ENCODE peak calls at places on chromosomes 1 and 21, in ten cellular contexts. One of them, this sample, is unnamed.

GRCh38 chr1:70737125-70737524 is 310.5 kb downstream of the PTGER3 start:
- DNase-seq in BE2C: no peak
- DNase-seq in suprapubic skin: no peak
- DNase-seq in Karpas-422: no peak
- DNase-seq in AG04449: no peak
- DNase-seq in HAP-1: no peak
- DNase-seq in MM.1S: no peak
- DNase-seq in GM23248: no peak
- DNase-seq in transverse colon: no peak
- DNase-seq in mesenchymal stem cell: no peak
- DNase-seq in this sample: no peak

GRCh38 chr1:110206261-110206660 is 3.9 kb upstream of the KCNC4 start:
- DNase-seq in BE2C: no peak
- DNase-seq in suprapubic skin: no peak
- DNase-seq in Karpas-422: no peak
- DNase-seq in AG04449: no peak
- DNase-seq in HAP-1: no peak
- DNase-seq in MM.1S: no peak
- DNase-seq in GM23248: no peak
- DNase-seq in transverse colon: no peak
- DNase-seq in mesenchymal stem cell: no peak
- DNase-seq in this sample: no peak

GRCh38 chr1:151056149-151056548 is 3.3 kb downstream of the CDC42SE1 start:
- DNase-seq in BE2C: no peak
- DNase-seq in suprapubic skin: no peak
- DNase-seq in Karpas-422: no peak
- DNase-seq in AG04449: no peak
- DNase-seq in HAP-1: no peak
- DNase-seq in MM.1S: peak; percentile 71
- DNase-seq in GM23248: peak; percentile 28
- DNase-seq in transverse colon: no peak
- DNase-seq in mesenchymal stem cell: no peak
- DNase-seq in this sample: no peak

GRCh38 chr1:192575499-192576189 is at the start of gene RGS1:
- DNase-seq in BE2C: no peak
- DNase-seq in suprapubic skin: no peak
- DNase-seq in Karpas-422: no peak
- DNase-seq in AG04449: no peak
- DNase-seq in HAP-1: no peak
- DNase-seq in MM.1S: peak; percentile 99
- DNase-seq in GM23248: no peak
- DNase-seq in transverse colon: peak; percentile 76
- DNase-seq in mesenchymal stem cell: peak; percentile 98
- DNase-seq in this sample: no peak

GRCh38 chr1:95206514-95206913 is 27.5 kb upstream of the RWDD3 start:
- DNase-seq in BE2C: no peak
- DNase-seq in suprapubic skin: no peak
- DNase-seq in Karpas-422: no peak
- DNase-seq in AG04449: no peak
- DNase-seq in HAP-1: no peak
- DNase-seq in MM.1S: no peak
- DNase-seq in GM23248: no peak
- DNase-seq in transverse colon: no peak
- DNase-seq in mesenchymal stem cell: no peak
- DNase-seq in this sample: no peak

GRCh38 chr21:37532868-37533780 is 166.6 kb downstream of the DYRK1A start:
- DNase-seq in BE2C: peak; percentile 38
- DNase-seq in suprapubic skin: no peak
- DNase-seq in Karpas-422: no peak
- DNase-seq in AG04449: no peak
- DNase-seq in HAP-1: no peak
- DNase-seq in MM.1S: no peak
- DNase-seq in GM23248: peak; percentile 23
- DNase-seq in transverse colon: no peak
- DNase-seq in mesenchymal stem cell: peak; percentile 68
- DNase-seq in this sample: no peak

GRCh38 chr1:47680815-47681475 is 243.1 kb downstream of the FOXD2 start:
- DNase-seq in BE2C: no peak
- DNase-seq in suprapubic skin: peak; percentile 56
- DNase-seq in Karpas-422: no peak
- DNase-seq in AG04449: no peak
- DNase-seq in HAP-1: no peak
- DNase-seq in MM.1S: no peak
- DNase-seq in GM23248: no peak
- DNase-seq in transverse colon: no peak
- DNase-seq in mesenchymal stem cell: no peak
- DNase-seq in this sample: no peak

GRCh38 chr21:44526096-44526997 is 13.6 kb downstream of the KRTAP10-1 start:
- DNase-seq in BE2C: no peak
- DNase-seq in suprapubic skin: peak; percentile 43
- DNase-seq in Karpas-422: no peak
- DNase-seq in AG04449: no peak
- DNase-seq in HAP-1: no peak
- DNase-seq in MM.1S: no peak
- DNase-seq in GM23248: no peak
- DNase-seq in transverse colon: no peak
- DNase-seq in mesenchymal stem cell: no peak
- DNase-seq in this sample: no peak

GRCh38 chr1:145960468-145961108 is 2.8 kb upstream of the LIX1L start:
- DNase-seq in BE2C: peak; percentile 94
- DNase-seq in suprapubic skin: peak; percentile 91
- DNase-seq in Karpas-422: peak; percentile 91
- DNase-seq in AG04449: no peak
- DNase-seq in HAP-1: peak; percentile 71
- DNase-seq in MM.1S: no peak
- DNase-seq in GM23248: peak; percentile 82
- DNase-seq in transverse colon: peak; percentile 77
- DNase-seq in mesenchymal stem cell: peak; percentile 83
- DNase-seq in this sample: no peak

GRCh38 chr1:151514366-151514765 is 3.2 kb downstream of the CGN start:
- DNase-seq in BE2C: no peak
- DNase-seq in suprapubic skin: no peak
- DNase-seq in Karpas-422: no peak
- DNase-seq in AG04449: no peak
- DNase-seq in HAP-1: no peak
- DNase-seq in MM.1S: no peak
- DNase-seq in GM23248: no peak
- DNase-seq in transverse colon: no peak
- DNase-seq in mesenchymal stem cell: no peak
- DNase-seq in this sample: no peak

GRCh38 chr1:223745731-223746130 is 33.4 kb downstream of the CAPN2 start:
- DNase-seq in BE2C: no peak
- DNase-seq in suprapubic skin: no peak
- DNase-seq in Karpas-422: no peak
- DNase-seq in AG04449: no peak
- DNase-seq in HAP-1: no peak
- DNase-seq in MM.1S: no peak
- DNase-seq in GM23248: peak; percentile 74
- DNase-seq in transverse colon: no peak
- DNase-seq in mesenchymal stem cell: no peak
- DNase-seq in this sample: no peak

GRCh38 chr1:9204156-9204720 is 30.3 kb upstream of the H6PD start:
- DNase-seq in BE2C: no peak
- DNase-seq in suprapubic skin: no peak
- DNase-seq in Karpas-422: no peak
- DNase-seq in AG04449: no peak
- DNase-seq in HAP-1: no peak
- DNase-seq in MM.1S: no peak
- DNase-seq in GM23248: no peak
- DNase-seq in transverse colon: no peak
- DNase-seq in mesenchymal stem cell: no peak
- DNase-seq in this sample: no peak
- H3K4me3 ChIP-seq in BE2C: no peak overlapping the region
- H3K4me3 ChIP-seq in suprapubic skin: no peak overlapping the region
- H3K4me3 ChIP-seq in Karpas-422: no peak overlapping the region
- H3K4me3 ChIP-seq in AG04449: no peak overlapping the region
- H3K4me3 ChIP-seq in HAP-1: no peak overlapping the region
- H3K4me3 ChIP-seq in MM.1S: no peak overlapping the region
- H3K4me3 ChIP-seq in GM23248: no peak overlapping the region
- H3K4me3 ChIP-seq in transverse colon: no peak overlapping the region
- H3K4me3 ChIP-seq in mesenchymal stem cell: no peak overlapping the region
- H3K4me3 ChIP-seq in this sample: no peak overlapping the region

GRCh38 chr1:204075890-204076837 is 3.2 kb downstream of the SOX13 start:
- DNase-seq in BE2C: no peak
- DNase-seq in suprapubic skin: no peak
- DNase-seq in Karpas-422: no peak
- DNase-seq in AG04449: no peak
- DNase-seq in HAP-1: no peak
- DNase-seq in MM.1S: no peak
- DNase-seq in GM23248: no peak
- DNase-seq in transverse colon: no peak
- DNase-seq in mesenchymal stem cell: no peak
- DNase-seq in this sample: no peak

GRCh38 chr1:204073837-204074273 is 940 bp downstream of the SOX13 start:
- DNase-seq in BE2C: no peak
- DNase-seq in suprapubic skin: no peak
- DNase-seq in Karpas-422: no peak
- DNase-seq in AG04449: no peak
- DNase-seq in HAP-1: no peak
- DNase-seq in MM.1S: no peak
- DNase-seq in GM23248: peak; percentile 62
- DNase-seq in transverse colon: no peak
- DNase-seq in mesenchymal stem cell: peak; percentile 59
- DNase-seq in this sample: no peak

GRCh38 chr1:204074274-204075115 is 1.6 kb downstream of the SOX13 start:
- DNase-seq in BE2C: peak; percentile 48
- DNase-seq in suprapubic skin: no peak
- DNase-seq in Karpas-422: no peak
- DNase-seq in AG04449: no peak
- DNase-seq in HAP-1: peak; percentile 19
- DNase-seq in MM.1S: no peak
- DNase-seq in GM23248: peak; percentile 75
- DNase-seq in transverse colon: peak; percentile 81
- DNase-seq in mesenchymal stem cell: peak; percentile 82
- DNase-seq in this sample: no peak

GRCh38 chr1:204076891-204077290 is 4.0 kb downstream of the SOX13 start:
- DNase-seq in BE2C: no peak
- DNase-seq in suprapubic skin: no peak
- DNase-seq in Karpas-422: no peak
- DNase-seq in AG04449: no peak
- DNase-seq in HAP-1: no peak
- DNase-seq in MM.1S: no peak
- DNase-seq in GM23248: peak; percentile 22
- DNase-seq in transverse colon: no peak
- DNase-seq in mesenchymal stem cell: peak; percentile 20
- DNase-seq in this sample: no peak

DNA sequence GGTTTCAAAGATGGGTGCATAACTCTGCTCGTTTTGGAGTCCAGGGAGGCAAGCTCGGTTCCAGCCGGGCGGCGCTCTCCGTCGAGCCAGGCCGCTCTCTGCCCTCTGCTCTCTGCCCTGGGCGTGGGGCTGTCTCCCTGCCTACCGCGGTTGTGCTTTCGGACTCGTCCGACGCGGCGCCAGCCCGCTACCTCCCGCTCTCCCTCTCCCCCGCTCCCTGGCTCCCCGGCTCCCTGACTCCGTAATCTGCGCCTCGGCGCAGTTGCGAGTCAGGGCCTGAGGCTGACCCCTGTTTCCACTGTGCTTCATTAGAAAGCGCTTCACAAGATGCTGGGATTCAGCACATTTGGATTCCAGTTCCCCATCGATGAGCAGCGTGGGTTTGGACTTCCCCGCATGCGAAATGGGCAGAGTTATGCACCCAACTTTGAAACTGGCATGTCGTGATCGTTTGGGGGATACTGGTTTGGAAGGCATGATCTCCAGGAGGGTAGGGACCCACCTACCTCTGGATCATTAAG is 2.3 kb downstream of the SOX13 start:
- DNase-seq in BE2C: no peak
- DNase-seq in suprapubic skin: no peak
- DNase-seq in Karpas-422: no peak
- DNase-seq in AG04449: no peak
- DNase-seq in HAP-1: no peak
- DNase-seq in MM.1S: no peak
- DNase-seq in GM23248: peak; percentile 66
- DNase-seq in transverse colon: peak; percentile 67
- DNase-seq in mesenchymal stem cell: peak; percentile 47
- DNase-seq in this sample: no peak
- H3K4me3 ChIP-seq in BE2C: peak overlapping the region; percentile 47
- H3K4me3 ChIP-seq in suprapubic skin: peak overlapping the region; percentile 84
- H3K4me3 ChIP-seq in Karpas-422: no peak overlapping the region
- H3K4me3 ChIP-seq in AG04449: peak overlapping the region; percentile 74
- H3K4me3 ChIP-seq in HAP-1: peak overlapping the region; percentile 92
- H3K4me3 ChIP-seq in MM.1S: no peak overlapping the region
- H3K4me3 ChIP-seq in GM23248: peak overlapping the region; percentile 77
- H3K4me3 ChIP-seq in transverse colon: peak overlapping the region; percentile 65
- H3K4me3 ChIP-seq in mesenchymal stem cell: peak overlapping the region; percentile 28
- H3K4me3 ChIP-seq in this sample: peak overlapping the region; percentile 65

GRCh38 chr1:156858959-156859522 is at the start of gene INSRR:
- DNase-seq in BE2C: peak; percentile 50
- DNase-seq in suprapubic skin: no peak
- DNase-seq in Karpas-422: no peak
- DNase-seq in AG04449: no peak
- DNase-seq in HAP-1: no peak
- DNase-seq in MM.1S: no peak
- DNase-seq in GM23248: peak; percentile 32
- DNase-seq in transverse colon: no peak
- DNase-seq in mesenchymal stem cell: no peak
- DNase-seq in this sample: no peak
- H3K4me3 ChIP-seq in BE2C: peak within 1 kb of the TSS; percentile 62
- H3K4me3 ChIP-seq in suprapubic skin: peak within 1 kb of the TSS; percentile 31
- H3K4me3 ChIP-seq in Karpas-422: no peak within 1 kb of the TSS
- H3K4me3 ChIP-seq in AG04449: peak within 1 kb of the TSS; percentile 48
- H3K4me3 ChIP-seq in HAP-1: peak within 1 kb of the TSS; percentile 29
- H3K4me3 ChIP-seq in MM.1S: peak within 1 kb of the TSS; percentile 39
- H3K4me3 ChIP-seq in GM23248: peak within 1 kb of the TSS; percentile 68
- H3K4me3 ChIP-seq in transverse colon: no peak within 1 kb of the TSS
- H3K4me3 ChIP-seq in mesenchymal stem cell: no peak within 1 kb of the TSS
- H3K4me3 ChIP-seq in this sample: peak within 1 kb of the TSS; percentile 28

GRCh38 chr1:228735871-228736586 is 750 bp downstream of the RHOU start:
- DNase-seq in BE2C: peak; percentile 39
- DNase-seq in suprapubic skin: no peak
- DNase-seq in Karpas-422: no peak
- DNase-seq in AG04449: no peak
- DNase-seq in HAP-1: no peak
- DNase-seq in MM.1S: peak; percentile 58
- DNase-seq in GM23248: peak; percentile 71
- DNase-seq in transverse colon: peak; percentile 69
- DNase-seq in mesenchymal stem cell: peak; percentile 59
- DNase-seq in this sample: no peak
- H3K4me3 ChIP-seq in BE2C: peak overlapping the region; percentile 78
- H3K4me3 ChIP-seq in suprapubic skin: peak overlapping the region; percentile 80
- H3K4me3 ChIP-seq in Karpas-422: no peak overlapping the region
- H3K4me3 ChIP-seq in AG04449: peak overlapping the region; percentile 59
- H3K4me3 ChIP-seq in HAP-1: peak overlapping the region; percentile 55
- H3K4me3 ChIP-seq in MM.1S: peak overlapping the region; percentile 66
- H3K4me3 ChIP-seq in GM23248: peak overlapping the region; percentile 75
- H3K4me3 ChIP-seq in transverse colon: peak overlapping the region; percentile 95
- H3K4me3 ChIP-seq in mesenchymal stem cell: peak overlapping the region; percentile 80
- H3K4me3 ChIP-seq in this sample: peak overlapping the region; percentile 51